ENCODE peak calls at places on chromosome 7, in six cellular contexts. E, F, M, T, O and X are unnamed samples.

GRCh38 chr7:22565315-22565811 is 65.4 kb upstream of the STEAP1B start:
- DNase-seq in M (no peak), F (no peak), E (no peak), O (peak), T (no peak), X (no peak)

GRCh38 chr7:105198223-105198622 is 184.2 kb downstream of the KMT2E start:
- DNase-seq in O (no peak), F (no peak), E (no peak), M (no peak), T (no peak), X (no peak)

GRCh38 chr7:111527545-111527944 is 34.7 kb downstream of the IMMP2L start:
- DNase-seq in F (no peak), M (no peak), O (no peak), E (peak), T (no peak), X (no peak)

GRCh38 chr7:81692146-81692905 is 77.5 kb downstream of the HGF start:
- DNase-seq in T (no peak), E (no peak), F (no peak), O (no peak), M (no peak), X (no peak)

GRCh38 chr7:35716038-35716803 is 21.3 kb upstream of the HERPUD2 start:
- DNase-seq in M (no peak), E (no peak), O (no peak), F (no peak), T (no peak), X (peak)

GRCh38 chr7:12074889-12075288 is 136.2 kb upstream of the TMEM106B start:
- DNase-seq in E (no peak), M (no peak), F (no peak), T (no peak), O (no peak), X (no peak)

GRCh38 chr7:12434012-12434642 is 30.5 kb upstream of the VWDE start:
- DNase-seq in T (peak), M (no peak), O (no peak), E (no peak), F (no peak), X (no peak)

GRCh38 chr7:155815332-155816191 is 3.3 kb upstream of the SHH start:
- DNase-seq in M (peak), T (no peak), O (peak), F (peak), E (peak), X (peak)

GRCh38 chr7:44415047-44415446 is 75.4 kb downstream of the NUDCD3 start:
- DNase-seq in M (no peak), T (no peak), F (peak), E (no peak), O (peak), X (peak)

GRCh38 chr7:2520131-2520807 is 695 bp downstream of the LFNG start:
- DNase-seq in T (peak), O (peak), F (peak), M (no peak), E (no peak), X (no peak)